ENCODE peak calls at places on chromosomes 3 and 15, in ten cellular contexts. A is ELR; I is ACHN; N is erythroblast; C is non-pigmented ciliary epithelial cell; D is NCI-H1105; P is NCI-H1092 treated with DMSO at 0.1 percent for 48 hours; S is ELF-1; F is stimulated activated CD4-positive, alpha-beta T cell treated with anti-CD3 and anti-CD28 coated beads, Interleukin-12 subunit alpha, Interleukin-12 subunit beta, amount 100 ng/mL, for 4 hours; Z is heart left ventricle. Q is an unnamed sample.

GRCh38 chr3:126194713-126195305 is 14.4 kb upstream of the ALDH1L1 start:
- DNase-seq in D (no peak), N (peak; percentile 31), Z (no peak), C (no peak), A (peak; percentile 54), P (no peak), F (no peak), I (peak; percentile 24), S (no peak), Q (no peak)

GRCh38 chr15:99454941-99455795 is 110.6 kb upstream of the MEF2A start:
- DNase-seq in S (peak; percentile 83), F (no peak), Z (peak; percentile 92), D (no peak), P (no peak), I (peak; percentile 88), N (no peak), C (peak; percentile 86), A (peak; percentile 95), Q (peak; percentile 77)

GRCh38 chr15:66720206-66721010 is 18.4 kb downstream of the SMAD6 start:
- DNase-seq in Z (no peak), N (peak; percentile 68), S (no peak), F (no peak), D (no peak), P (no peak), C (no peak), I (peak; percentile 62), A (peak; percentile 78), Q (no peak)

GRCh38 chr15:67091073-67091965 is 25.9 kb downstream of the SMAD3 start:
- DNase-seq in Z (peak; percentile 79), D (no peak), S (peak; percentile 79), N (peak; percentile 93), I (peak; percentile 92), P (no peak), F (no peak), A (peak; percentile 98), C (peak; percentile 94), Q (peak; percentile 92)

GRCh38 chr15:33083232-33084006 is 111.1 kb downstream of the FMN1 start:
- DNase-seq in S (peak; percentile 48), D (no peak), A (peak; percentile 69), I (no peak), F (no peak), Z (no peak), C (no peak), N (no peak), P (no peak), Q (no peak)

GRCh38 chr3:30496496-30496966 is 109.9 kb upstream of the TGFBR2 start:
- DNase-seq in N (no peak), P (no peak), A (peak; percentile 86), Z (no peak), C (peak; percentile 76), I (no peak), F (no peak), S (no peak), D (no peak), Q (peak; percentile 29)

GRCh38 chr3:20537234-20537633 is 351.2 kb upstream of the SGO1 start:
- DNase-seq in Z (no peak), F (no peak), I (no peak), P (no peak), N (no peak), A (no peak), D (no peak), S (no peak), C (no peak), Q (no peak)

GRCh38 chr3:99373088-99373875 is 265.1 kb upstream of the COL8A1 start:
- DNase-seq in S (no peak), F (no peak), A (no peak), C (no peak), I (no peak), D (no peak), N (no peak), Z (no peak), P (no peak), Q (no peak)

GRCh38 chr15:59531066-59531465 is 80.5 kb upstream of the GCNT3 start:
- DNase-seq in D (no peak), F (no peak), N (no peak), Z (no peak), C (no peak), I (no peak), P (no peak), A (no peak), S (no peak), Q (no peak)

GRCh38 chr3:86929046-86929445 is 61.9 kb downstream of the VGLL3 start:
- DNase-seq in A (peak; percentile 79), D (no peak), I (no peak), Z (no peak), N (no peak), P (no peak), C (no peak), S (no peak), F (no peak), Q (no peak)

Q was measured in SW480.